ENCODE peak calls at places on chromosome 2, in five cellular contexts. G, H, B, I and K are unnamed samples.

GRCh38 chr2:59025157-59025757 is 784.1 kb upstream of the FANCL start:
- DNase-seq in G (peak; percentile 36), I (peak; percentile 72), H (no peak), B (peak; percentile 8), K (no peak)

GRCh38 chr2:122191331-122191730 is 435.9 kb downstream of the TSN start:
- DNase-seq in B (peak; percentile 2), H (no peak), I (peak; percentile 88), G (no peak), K (no peak)

GRCh38 chr2:173056705-173057368 is 18.8 kb upstream of the MAP3K20 start:
- DNase-seq in H (no peak), B (no peak), G (no peak), I (no peak), K (no peak)

GRCh38 chr2:175575346-175576258 is 394.1 kb upstream of the ATP5MC3 start:
- DNase-seq in G (no peak), B (no peak), I (no peak), H (no peak), K (no peak)

GRCh38 chr2:25444608-25445270 is 103.0 kb upstream of the DNMT3A start:
- DNase-seq in G (no peak), B (no peak), I (no peak), H (no peak), K (no peak)

GRCh38 chr2:98377569-98377968 is 31.3 kb downstream of the CNGA3 start:
- DNase-seq in I (no peak), G (no peak), H (no peak), B (no peak), K (no peak)

GRCh38 chr2:119823734-119824334 is 64.1 kb downstream of the PTPN4 start:
- DNase-seq in B (no peak), I (peak; percentile 70), G (peak; percentile 70), H (peak; percentile 35), K (no peak)

GRCh38 chr2:169478339-169478738 is 955 bp upstream of the BBS5 start:
- DNase-seq in B (no peak), I (no peak), H (no peak), G (peak; percentile 67), K (no peak)

GRCh38 chr2:96866586-96866985 is 3.3 kb downstream of the SEMA4C start:
- DNase-seq in H (no peak), G (no peak), B (no peak), I (no peak), K (no peak)

GRCh38 chr2:216245391-216245790 is 126.9 kb downstream of the MARCHF4 start:
- DNase-seq in B (no peak), H (no peak), I (no peak), G (no peak), K (no peak)

GRCh38 chr2:30262716-30263309 is 31.5 kb downstream of the LBH start:
- DNase-seq in G (no peak), B (no peak), H (no peak), I (no peak), K (no peak)

GRCh38 chr2:203562283-203562682 is 27.2 kb upstream of the RAPH1 start:
- DNase-seq in H (no peak), I (no peak), B (no peak), G (peak; percentile 88), K (no peak)

GRCh38 chr2:176944998-176945397 is 267.6 kb upstream of the HNRNPA3 start:
- DNase-seq in G (no peak), I (no peak), B (no peak), H (no peak), K (no peak)

GRCh38 chr2:144938308-144938709 is 418.4 kb upstream of the ZEB2 start:
- DNase-seq in B (no peak), G (peak; percentile 90), H (no peak), I (no peak), K (no peak)

GRCh38 chr2:85999131-85999831 is 106.4 kb downstream of the POLR1A start:
- DNase-seq in G (no peak), I (no peak), H (no peak), B (no peak), K (no peak)

GRCh38 chr2:141109633-141110032 is 1021.2 kb downstream of the LRP1B start:
- DNase-seq in G (no peak), I (peak; percentile 64), B (no peak), H (no peak), K (no peak)

GRCh38 chr2:239396881-239397681 is 3.7 kb downstream of the HDAC4 start:
- DNase-seq in I (peak; percentile 40), H (no peak), G (no peak), B (no peak), K (no peak)

GRCh38 chr2:38428940-38429339 is 51.9 kb upstream of the ATL2 start:
- DNase-seq in I (no peak), G (peak; percentile 63), H (no peak), B (no peak), K (no peak)

GRCh38 chr2:25614711-25615110 is 58.7 kb downstream of the DTNB start:
- DNase-seq in B (no peak), I (no peak), H (no peak), G (no peak), K (no peak)

GRCh38 chr2:200033939-200034338 is 78.6 kb downstream of the MAIP1 start:
- DNase-seq in H (no peak), B (no peak), I (no peak), G (no peak), K (no peak)

GRCh38 chr2:57180042-57180567 is 866.5 kb upstream of the VRK2 start:
- DNase-seq in B (no peak), G (peak; percentile 36), H (no peak), I (no peak), K (no peak)

GRCh38 chr2:73156539-73157124 is 43.9 kb upstream of the RAB11FIP5 start:
- DNase-seq in B (peak; percentile 31), G (peak; percentile 64), H (peak; percentile 32), I (peak; percentile 94), K (peak; percentile 36)

GRCh38 chr2:145277922-145278321 is 758.0 kb upstream of the ZEB2 start:
- DNase-seq in H (no peak), I (no peak), B (no peak), G (no peak), K (no peak)

GRCh38 chr2:210225461-210225798 is 183 bp upstream of the ACADL start:
- DNase-seq in B (no peak), H (no peak), I (no peak), G (peak; percentile 30), K (no peak)

GRCh38 chr2:138948070-138948539 is 167.9 kb upstream of the NXPH2 start:
- DNase-seq in I (no peak), B (peak; percentile 97), H (no peak), G (peak; percentile 64), K (peak; percentile 13)

GRCh38 chr2:236171213-236172201 is 3.3 kb upstream of the GBX2 start:
- DNase-seq in B (no peak), I (peak; percentile 74), G (no peak), H (no peak), K (no peak)

GRCh38 chr2:71696381-71696780 is 243.0 kb downstream of the DYSF start:
- DNase-seq in H (no peak), B (no peak), G (no peak), I (no peak), K (no peak)

GRCh38 chr2:232053777-232054176 is 92.3 kb downstream of the DIS3L2 start:
- DNase-seq in B (no peak), G (no peak), I (peak; percentile 76), H (no peak), K (no peak)

GRCh38 chr2:97797355-97797754 is 84.0 kb downstream of the ZAP70 start:
- DNase-seq in I (no peak), H (no peak), G (no peak), B (no peak), K (no peak)

GRCh38 chr2:1502891-1503304 is 89.6 kb downstream of the TPO start:
- DNase-seq in I (no peak), H (no peak), B (no peak), G (no peak), K (no peak)

GRCh38 chr2:11749646-11750349 is 3.4 kb downstream of the LPIN1 start:
- DNase-seq in H (peak; percentile 62), G (peak; percentile 57), I (no peak), B (no peak), K (no peak)
- H3K4me1 ChIP-seq in H (peaks cover 38% of the 10 kb centered on the region), G (peaks cover 36% of the 10 kb centered on the region), I (peaks cover 20% of the 10 kb centered on the region), B (peaks cover 55% of the 10 kb centered on the region), K (peaks cover 66% of the 10 kb centered on the region)

GRCh38 chr2:9555338-9556120 is at the start of gene ADAM17:
- DNase-seq in H (peak; percentile 96), G (peak; percentile 96), I (peak; percentile 96), B (peak; percentile 88), K (peak; percentile 95)
- H3K4me1 ChIP-seq in H (peaks cover 6% of the 10 kb centered on the region), G (peaks cover 22% of the 10 kb centered on the region), I (peaks cover 23% of the 10 kb centered on the region), B (peaks cover 36% of the 10 kb centered on the region), K (peaks cover 37% of the 10 kb centered on the region)

GRCh38 chr2:47039502-47039870 is 115.6 kb downstream of the STPG4 start:
- DNase-seq in G (no peak), B (no peak), H (no peak), I (no peak), K (no peak)
- H3K4me1 ChIP-seq in G (peaks cover 63% of the 10 kb centered on the region), B (peaks cover 67% of the 10 kb centered on the region), H (peaks cover 30% of the 10 kb centered on the region), I (peaks cover 34% of the 10 kb centered on the region), K (peaks cover 59% of the 10 kb centered on the region)

GRCh38 chr2:241307055-241307454 is 8.4 kb downstream of the HDLBP start:
- DNase-seq in G (no peak), I (no peak), B (no peak), H (no peak), K (no peak)

GRCh38 chr2:241304039-241304670 is 11.3 kb downstream of the HDLBP start:
- DNase-seq in I (no peak), G (no peak), H (no peak), B (no peak), K (no peak)

GRCh38 chr2:241300000-241300399 is 15.5 kb downstream of the HDLBP start:
- DNase-seq in H (no peak), I (peak; percentile 52), B (no peak), G (no peak), K (no peak)

GRCh38 chr2:241302083-241302482 is 13.4 kb downstream of the HDLBP start:
- DNase-seq in H (no peak), I (no peak), B (no peak), G (no peak), K (no peak)

GRCh38 chr2:241302759-241303651 is 12.5 kb downstream of the HDLBP start:
- DNase-seq in H (no peak), I (no peak), G (no peak), B (no peak), K (no peak)
- H3K4me1 ChIP-seq in H (peaks cover 11% of the 10 kb centered on the region), I (peaks cover 9% of the 10 kb centered on the region), G (no peaks in the 10 kb centered on the region), B (no peaks in the 10 kb centered on the region), K (no peaks in the 10 kb centered on the region)

GRCh38 chr2:218016810-218017209 is 14.0 kb upstream of the TNS1 start:
- DNase-seq in G (no peak), I (no peak), H (no peak), B (no peak), K (no peak)
- H3K4me1 ChIP-seq in G (no peaks in the 10 kb centered on the region), I (peaks cover under 1% of the 10 kb centered on the region), H (peaks cover 8% of the 10 kb centered on the region), B (no peaks in the 10 kb centered on the region), K (no peaks in the 10 kb centered on the region)

GRCh38 chr2:17661460-17661859 is 92.2 kb downstream of the SMC6 start:
- DNase-seq in I (no peak), B (no peak), H (no peak), G (no peak), K (no peak)
- H3K4me1 ChIP-seq in I (no peaks in the 10 kb centered on the region), B (no peaks in the 10 kb centered on the region), H (no peaks in the 10 kb centered on the region), G (no peaks in the 10 kb centered on the region), K (no peaks in the 10 kb centered on the region)

GRCh38 chr2:14745288-14746076 is 113.0 kb downstream of the LRATD1 start:
- DNase-seq in G (no peak), H (no peak), B (no peak), I (no peak), K (no peak)
- H3K4me1 ChIP-seq in G (no peaks in the 10 kb centered on the region), H (no peaks in the 10 kb centered on the region), B (no peaks in the 10 kb centered on the region), I (no peaks in the 10 kb centered on the region), K (no peaks in the 10 kb centered on the region)